ENCODE peak calls at places on chromosomes 6 and 20, in four cellular contexts. R is H9, K is IMR-90, D is suprapubic skin. W is an unnamed sample.

GRCh38 chr20:21435576-21435975 is 38.2 kb upstream of the NKX2-4 start:
- DNase-seq in D (no peak), R (no peak), K (no peak), W (no peak)

GRCh38 chr6:4920914-4921410 is 82.9 kb downstream of the RPP40 start:
- DNase-seq in D (no peak), K (peak; percentile 52), R (no peak), W (no peak)

GRCh38 chr6:111478749-111479148 is 4.3 kb downstream of the REV3L start:
- DNase-seq in D (no peak), R (no peak), K (peak; percentile 72), W (no peak)

GRCh38 chr6:125197795-125198269 is 44.3 kb downstream of the TPD52L1 start:
- DNase-seq in R (no peak), D (no peak), K (peak; percentile 31), W (no peak)

GRCh38 chr6:74128536-74128935 is 432.5 kb downstream of the CD109 start:
- DNase-seq in R (no peak), D (no peak), K (peak; percentile 63), W (no peak)

GRCh38 chr20:52785678-52786077 is 186.5 kb upstream of the TSHZ2 start:
- DNase-seq in K (no peak), R (no peak), D (no peak), W (no peak)

GRCh38 chr6:4950076-4950475 is 53.8 kb downstream of the RPP40 start:
- DNase-seq in K (no peak), D (no peak), R (no peak), W (no peak)

GRCh38 chr20:62922451-62922921 is 3.8 kb downstream of the DIDO1 start:
- DNase-seq in R (no peak), D (peak; percentile 50), K (no peak), W (no peak)

GRCh38 chr20:3987296-3987695 is 28.1 kb downstream of the RNF24 start:
- DNase-seq in K (no peak), D (no peak), R (no peak), W (no peak)

GRCh38 chr20:45588800-45589199 is 9.7 kb upstream of the WFDC8 start:
- DNase-seq in K (no peak), D (no peak), R (no peak), W (no peak)

GRCh38 chr20:59222239-59222981 is 58.8 kb downstream of the ZNF831 start:
- DNase-seq in K (peak; percentile 66), R (peak; percentile 84), D (no peak), W (peak; percentile 64)

GRCh38 chr20:59623133-59623532 is 18.8 kb downstream of the PHACTR3 start:
- DNase-seq in K (no peak), D (no peak), R (no peak), W (no peak)

GRCh38 chr6:38973178-38974057 is 75.2 kb upstream of the GLP1R start:
- DNase-seq in K (peak; percentile 79), R (no peak), D (no peak), W (no peak)

GRCh38 chr6:86706449-86706848 is 230.9 kb upstream of the HTR1E start:
- DNase-seq in R (peak; percentile 70), D (no peak), K (no peak), W (no peak)

GRCh38 chr6:17178301-17178700 is 76.5 kb downstream of the STMND1 start:
- DNase-seq in D (no peak), K (no peak), R (no peak), W (no peak)

GRCh38 chr6:3037578-3038365 is 30.5 kb upstream of the RIPK1 start:
- DNase-seq in R (no peak), D (no peak), K (no peak), W (no peak)

GRCh38 chr6:144597511-144597910 is 312.4 kb downstream of the UTRN start:
- DNase-seq in D (no peak), K (no peak), R (no peak), W (no peak)

GRCh38 chr20:10228330-10228729 is 9.7 kb downstream of the SNAP25 start:
- DNase-seq in R (no peak), K (no peak), D (no peak), W (no peak)

GRCh38 chr6:109768485-109768884 is 77.4 kb downstream of the FIG4 start:
- DNase-seq in K (peak; percentile 66), R (no peak), D (no peak), W (no peak)

GRCh38 chr20:51284871-51285270 is 257.6 kb downstream of the NFATC2 start:
- DNase-seq in K (no peak), R (no peak), D (no peak), W (no peak)

GRCh38 chr20:36493801-36494114 is 47.6 kb upstream of the MYL9 start:
- DNase-seq in D (peak; percentile 87), K (peak; percentile 78), R (no peak), W (no peak)

GRCh38 chr20:25280574-25281535 is 33.0 kb downstream of the PYGB start:
- DNase-seq in D (peak; percentile 70), K (no peak), R (no peak), W (no peak)

GRCh38 chr6:147699637-147700036 is 191.1 kb downstream of the SAMD5 start:
- DNase-seq in R (no peak), D (no peak), K (peak; percentile 91), W (no peak)

GRCh38 chr6:16389642-16390041 is 151.3 kb downstream of the GMPR start:
- DNase-seq in D (no peak), R (no peak), K (no peak), W (no peak)

DNA sequence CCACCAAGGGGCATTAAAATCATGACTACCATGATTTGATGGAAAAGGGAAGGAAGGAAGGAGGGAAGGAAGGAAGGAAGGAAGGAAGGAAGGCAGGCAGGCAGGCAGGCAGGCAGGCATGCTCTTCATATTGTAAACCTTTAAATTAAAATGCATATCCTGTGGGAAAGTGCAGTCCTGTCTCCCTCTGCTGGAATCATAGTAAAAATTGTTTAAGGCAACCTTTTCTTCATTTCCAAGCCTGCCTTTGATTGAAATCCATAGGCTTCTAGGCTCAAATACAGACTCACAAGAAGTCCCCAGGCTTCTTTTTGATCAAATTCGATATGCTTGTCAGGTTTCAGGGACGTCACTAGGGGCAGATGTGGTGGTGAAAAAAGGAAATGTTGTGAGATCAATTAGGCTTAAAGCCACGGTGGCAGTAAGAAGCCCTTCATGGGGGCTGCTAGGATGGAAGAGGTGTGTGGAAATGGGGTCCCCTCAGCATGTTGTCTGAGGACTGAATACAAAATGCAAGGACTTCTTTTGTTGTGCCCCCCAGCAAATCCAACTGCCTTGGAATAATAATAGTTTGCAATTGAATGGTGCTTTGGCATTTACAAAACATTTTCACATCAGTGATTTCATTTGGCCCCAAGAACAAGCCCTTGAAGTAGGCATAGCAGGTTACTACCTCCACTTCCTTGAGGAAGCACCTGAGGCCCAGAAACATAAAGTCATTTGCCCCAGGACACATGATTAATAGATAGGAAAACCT is 25.6 kb upstream of the GABRR1 start:
- DNase-seq in K (peak; percentile 61), D (no peak), R (peak; percentile 46), W (peak; percentile 44)
- TF ChIP-seq CTCF in K (peak; percentile 73), D (peak; percentile 9), R (peak; percentile 54), W (peak; percentile 60)

GRCh38 chr6:43773050-43773956 is 3.3 kb downstream of the VEGFA start:
- DNase-seq in D (no peak), R (peak; percentile 72), K (peak; percentile 57), W (peak; percentile 68)

GRCh38 chr6:43771858-43772570 is 2.0 kb downstream of the VEGFA start:
- DNase-seq in D (no peak), R (peak; percentile 52), K (no peak), W (no peak)

GRCh38 chr6:43773981-43774775 is 4.2 kb downstream of the VEGFA start:
- DNase-seq in K (no peak), D (no peak), R (no peak), W (no peak)

GRCh38 chr6:43771210-43771857 is 1.3 kb downstream of the VEGFA start:
- DNase-seq in K (peak; percentile 45), R (no peak), D (peak; percentile 87), W (no peak)

DNA sequence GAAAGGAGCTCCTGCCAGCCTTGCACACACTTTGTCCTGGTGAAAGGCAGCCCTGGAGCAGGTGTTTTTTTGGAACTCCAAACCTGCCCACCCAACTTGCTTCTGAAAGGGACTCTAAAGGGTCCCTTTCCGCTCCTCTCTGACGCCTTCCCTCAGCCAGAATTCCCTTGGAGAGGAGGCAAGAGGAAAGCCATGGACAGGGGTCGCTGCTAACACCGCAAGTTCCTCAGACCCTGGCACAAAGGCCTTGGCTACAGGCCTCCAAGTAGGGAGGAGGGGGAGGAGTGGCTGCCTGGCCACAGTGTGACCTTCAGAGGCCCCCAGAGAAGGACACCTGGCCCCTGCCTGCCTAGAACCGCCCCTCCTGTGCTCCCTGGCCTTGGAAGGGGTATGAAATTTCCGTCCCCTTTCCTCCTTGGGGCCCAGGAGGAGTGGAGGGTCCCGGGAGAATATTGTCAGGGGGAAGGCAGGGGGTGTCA is 2.6 kb downstream of the VEGFA start:
- DNase-seq in D (no peak), R (peak; percentile 73), K (no peak), W (no peak)
- TF ChIP-seq CTCF in D (no peak), R (peak; percentile 32), K (no peak), W (peak; percentile 19)

GRCh38 chr20:32945710-32946221 is 58.5 kb downstream of the SUN5 start:
- DNase-seq in D (no peak), R (no peak), K (peak; percentile 34), W (no peak)
- TF ChIP-seq CTCF in D (no peak), R (peak; percentile 80), K (peak; percentile 50), W (peak; percentile 9)

GRCh38 chr6:152701863-152702401 is 4.2 kb downstream of the MYCT1 start:
- DNase-seq in R (no peak), D (no peak), K (peak; percentile 68), W (no peak)

GRCh38 chr6:152698692-152699091 is 995 bp downstream of the MYCT1 start:
- DNase-seq in R (no peak), K (no peak), D (no peak), W (no peak)

GRCh38 chr6:152697634-152698033 is at the start of gene MYCT1:
- DNase-seq in D (no peak), K (peak; percentile 18), R (no peak), W (no peak)

GRCh38 chr6:152700427-152700826 is 2.7 kb downstream of the MYCT1 start:
- DNase-seq in R (no peak), K (peak; percentile 30), D (no peak), W (no peak)

DNA sequence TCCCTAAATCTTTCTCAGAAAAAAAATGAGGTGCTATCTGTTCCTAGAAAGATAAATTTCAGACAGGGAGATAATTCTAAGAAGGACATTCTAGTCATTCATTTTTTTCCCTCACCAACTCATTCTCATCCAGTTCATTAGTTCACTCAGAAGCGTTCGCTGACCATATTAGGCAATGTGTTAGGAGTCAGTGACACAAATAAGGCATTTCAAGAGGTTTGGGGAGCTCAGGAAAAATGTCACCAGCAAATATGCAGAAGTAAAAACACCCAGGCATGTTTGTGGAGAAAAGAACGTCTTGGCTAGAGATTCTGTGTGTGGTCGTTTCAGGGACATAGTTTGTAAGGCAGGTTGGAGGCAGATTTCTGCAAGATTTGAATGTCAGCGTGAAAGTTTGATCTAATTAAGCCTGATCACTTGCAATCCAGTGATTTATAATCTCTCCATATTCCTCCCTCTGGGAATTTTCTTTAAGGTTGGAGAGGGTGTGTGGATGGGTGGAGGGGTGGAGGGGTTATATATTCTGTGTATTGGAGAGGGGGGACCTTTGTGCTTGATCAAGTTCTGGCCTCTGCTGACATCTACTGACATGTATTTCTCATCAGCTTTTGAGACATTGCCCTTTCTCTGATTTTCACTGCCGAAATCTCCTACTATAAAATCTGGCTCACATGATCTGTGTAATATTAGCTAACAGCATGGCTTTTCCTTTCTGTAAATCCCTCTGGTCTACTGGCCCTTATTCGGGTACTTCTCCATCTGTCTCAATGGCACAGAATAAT is 3.6 kb downstream of the MYCT1 start:
- DNase-seq in D (no peak), R (no peak), K (peak; percentile 62), W (no peak)
- TF ChIP-seq CTCF in D (no peak), R (peak; percentile 44), K (peak; percentile 33), W (peak; percentile 45)

W was measured in D721Med.